ENCODE peak calls at places on chromosomes 13 and 19, in six cellular contexts. One of them, this sample, is unnamed.

GRCh38 chr13:111145071-111145470 is 30.0 kb downstream of the ARHGEF7 start:
- DNase-seq in AG04449: no peak
- DNase-seq in heart right ventricle: no peak
- DNase-seq in testis: no peak
- DNase-seq in GM23338: no peak
- DNase-seq in pancreas: no peak
- DNase-seq in this sample: no peak

GRCh38 chr13:29925457-29925856 is 75.0 kb upstream of the UBL3 start:
- DNase-seq in AG04449: no peak
- DNase-seq in heart right ventricle: peak
- DNase-seq in testis: peak
- DNase-seq in GM23338: no peak
- DNase-seq in pancreas: peak
- DNase-seq in this sample: peak

GRCh38 chr13:107881362-107881761 is 334.0 kb downstream of the LIG4 start:
- DNase-seq in AG04449: no peak
- DNase-seq in heart right ventricle: no peak
- DNase-seq in testis: no peak
- DNase-seq in GM23338: no peak
- DNase-seq in pancreas: no peak
- DNase-seq in this sample: no peak

GRCh38 chr19:54431255-54431838 is 16.1 kb downstream of the TTYH1 start:
- DNase-seq in AG04449: no peak
- DNase-seq in heart right ventricle: no peak
- DNase-seq in testis: peak
- DNase-seq in GM23338: no peak
- DNase-seq in pancreas: peak
- DNase-seq in this sample: no peak

GRCh38 chr19:40614595-40615411 is 13.6 kb downstream of the LTBP4 start:
- DNase-seq in AG04449: peak
- DNase-seq in heart right ventricle: peak
- DNase-seq in testis: peak
- DNase-seq in GM23338: peak
- DNase-seq in pancreas: peak
- DNase-seq in this sample: peak

GRCh38 chr19:32771596-32771995 is 52.0 kb downstream of the TDRD12 start:
- DNase-seq in AG04449: no peak
- DNase-seq in heart right ventricle: no peak
- DNase-seq in testis: no peak
- DNase-seq in GM23338: no peak
- DNase-seq in pancreas: no peak
- DNase-seq in this sample: no peak

GRCh38 chr19:50537306-50537685 is 23.6 kb upstream of the ASPDH start:
- DNase-seq in AG04449: no peak
- DNase-seq in heart right ventricle: no peak
- DNase-seq in testis: no peak
- DNase-seq in GM23338: no peak
- DNase-seq in pancreas: no peak
- DNase-seq in this sample: no peak

GRCh38 chr19:29675650-29676186 is 10.5 kb downstream of the PLEKHF1 start:
- DNase-seq in AG04449: no peak
- DNase-seq in heart right ventricle: no peak
- DNase-seq in testis: no peak
- DNase-seq in GM23338: no peak
- DNase-seq in pancreas: no peak
- DNase-seq in this sample: no peak

GRCh38 chr13:23915308-23915707 is 18.0 kb upstream of the C1QTNF9B start:
- DNase-seq in AG04449: no peak
- DNase-seq in heart right ventricle: no peak
- DNase-seq in testis: no peak
- DNase-seq in GM23338: no peak
- DNase-seq in pancreas: no peak
- DNase-seq in this sample: no peak

GRCh38 chr19:33397536-33398360 is 24.2 kb downstream of the CEBPG start:
- DNase-seq in AG04449: no peak
- DNase-seq in heart right ventricle: no peak
- DNase-seq in testis: no peak
- DNase-seq in GM23338: no peak
- DNase-seq in pancreas: no peak
- DNase-seq in this sample: peak

GRCh38 chr13:46668302-46668720 is 115.3 kb downstream of the LRCH1 start:
- DNase-seq in AG04449: peak
- DNase-seq in heart right ventricle: peak
- DNase-seq in testis: peak
- DNase-seq in GM23338: no peak
- DNase-seq in pancreas: no peak
- DNase-seq in this sample: no peak

GRCh38 chr19:3284759-3285646 is 60.5 kb downstream of the CELF5 start:
- DNase-seq in AG04449: no peak
- DNase-seq in heart right ventricle: no peak
- DNase-seq in testis: peak
- DNase-seq in GM23338: peak
- DNase-seq in pancreas: peak
- DNase-seq in this sample: peak

DNA sequence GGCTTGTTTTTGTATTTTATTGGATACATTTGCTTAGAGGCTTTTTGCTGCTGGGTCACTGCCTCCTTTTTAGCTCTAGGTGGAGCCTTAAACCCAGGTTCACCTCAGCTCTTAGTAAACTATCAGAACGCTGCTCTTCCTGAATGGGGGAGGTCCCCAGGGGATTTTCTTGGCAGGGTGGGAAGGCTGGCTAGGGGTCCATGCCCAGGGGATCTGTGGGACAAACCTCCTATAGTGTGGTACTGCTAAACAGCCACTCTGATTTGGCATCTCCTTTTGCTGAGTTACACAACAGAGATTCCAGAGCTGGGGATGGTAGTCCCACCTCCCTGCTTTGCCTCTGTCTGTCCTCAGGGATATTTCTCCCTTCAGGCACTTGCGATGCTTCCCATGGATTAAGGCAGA is 204.9 kb downstream of the ZIC5 start:
- DNase-seq in AG04449: no peak
- DNase-seq in heart right ventricle: no peak
- DNase-seq in testis: no peak
- DNase-seq in GM23338: peak
- DNase-seq in pancreas: no peak
- DNase-seq in this sample: no peak
- TF ChIP-seq CTCF in AG04449: no peak
- TF ChIP-seq CTCF in heart right ventricle: no peak
- TF ChIP-seq CTCF in testis: no peak
- TF ChIP-seq CTCF in GM23338: peak
- TF ChIP-seq CTCF in pancreas: no peak
- TF ChIP-seq CTCF in this sample: no peak

GRCh38 chr13:62119739-62120700 is 704.4 kb upstream of the PCDH20 start:
- DNase-seq in AG04449: no peak
- DNase-seq in heart right ventricle: no peak
- DNase-seq in testis: no peak
- DNase-seq in GM23338: peak
- DNase-seq in pancreas: no peak
- DNase-seq in this sample: no peak
- TF ChIP-seq CTCF in AG04449: no peak
- TF ChIP-seq CTCF in heart right ventricle: peak
- TF ChIP-seq CTCF in testis: no peak
- TF ChIP-seq CTCF in GM23338: peak
- TF ChIP-seq CTCF in pancreas: no peak
- TF ChIP-seq CTCF in this sample: peak

GRCh38 chr13:72808917-72809500 is 27.1 kb downstream of the PIBF1 start:
- DNase-seq in AG04449: no peak
- DNase-seq in heart right ventricle: no peak
- DNase-seq in testis: no peak
- DNase-seq in GM23338: peak
- DNase-seq in pancreas: no peak
- DNase-seq in this sample: no peak
- TF ChIP-seq CTCF in AG04449: no peak
- TF ChIP-seq CTCF in heart right ventricle: peak
- TF ChIP-seq CTCF in testis: no peak
- TF ChIP-seq CTCF in GM23338: peak
- TF ChIP-seq CTCF in pancreas: peak
- TF ChIP-seq CTCF in this sample: peak

DNA sequence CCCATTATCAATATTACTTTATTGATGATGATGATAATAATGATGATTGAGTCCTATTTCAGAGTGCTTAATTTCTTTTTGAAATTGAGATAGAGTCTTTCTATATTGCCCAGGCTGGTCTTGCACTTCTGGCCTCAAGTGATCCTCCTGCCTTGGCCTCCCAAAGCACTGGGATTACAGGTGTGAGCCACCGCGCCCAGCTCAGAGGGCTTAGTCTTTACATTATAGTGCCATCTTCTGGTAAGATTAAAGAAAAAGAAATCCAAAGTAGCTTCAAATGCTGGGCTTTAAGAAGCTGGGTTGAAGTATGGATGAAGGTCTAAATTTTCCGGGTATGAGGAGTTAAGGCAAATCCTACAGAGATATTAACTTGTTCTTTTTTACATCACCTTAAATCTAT is 3.4 kb upstream of the ZNF333 start:
- DNase-seq in AG04449: no peak
- DNase-seq in heart right ventricle: no peak
- DNase-seq in testis: no peak
- DNase-seq in GM23338: peak
- DNase-seq in pancreas: no peak
- DNase-seq in this sample: no peak
- TF ChIP-seq CTCF in AG04449: no peak
- TF ChIP-seq CTCF in heart right ventricle: peak
- TF ChIP-seq CTCF in testis: no peak
- TF ChIP-seq CTCF in GM23338: peak
- TF ChIP-seq CTCF in pancreas: no peak
- TF ChIP-seq CTCF in this sample: no peak

GRCh38 chr19:42242512-42243409 is at the start of gene GSK3A:
- DNase-seq in AG04449: peak
- DNase-seq in heart right ventricle: peak
- DNase-seq in testis: peak
- DNase-seq in GM23338: peak
- DNase-seq in pancreas: peak
- DNase-seq in this sample: peak
- TF ChIP-seq CTCF in AG04449: peak
- TF ChIP-seq CTCF in heart right ventricle: no peak
- TF ChIP-seq CTCF in testis: no peak
- TF ChIP-seq CTCF in GM23338: no peak
- TF ChIP-seq CTCF in pancreas: no peak
- TF ChIP-seq CTCF in this sample: no peak

GRCh38 chr13:73417012-73417615 is 358.3 kb downstream of the KLF5 start:
- DNase-seq in AG04449: no peak
- DNase-seq in heart right ventricle: no peak
- DNase-seq in testis: peak
- DNase-seq in GM23338: peak
- DNase-seq in pancreas: no peak
- DNase-seq in this sample: no peak
- TF ChIP-seq CTCF in AG04449: peak
- TF ChIP-seq CTCF in heart right ventricle: no peak
- TF ChIP-seq CTCF in testis: no peak
- TF ChIP-seq CTCF in GM23338: peak
- TF ChIP-seq CTCF in pancreas: no peak
- TF ChIP-seq CTCF in this sample: no peak

DNA sequence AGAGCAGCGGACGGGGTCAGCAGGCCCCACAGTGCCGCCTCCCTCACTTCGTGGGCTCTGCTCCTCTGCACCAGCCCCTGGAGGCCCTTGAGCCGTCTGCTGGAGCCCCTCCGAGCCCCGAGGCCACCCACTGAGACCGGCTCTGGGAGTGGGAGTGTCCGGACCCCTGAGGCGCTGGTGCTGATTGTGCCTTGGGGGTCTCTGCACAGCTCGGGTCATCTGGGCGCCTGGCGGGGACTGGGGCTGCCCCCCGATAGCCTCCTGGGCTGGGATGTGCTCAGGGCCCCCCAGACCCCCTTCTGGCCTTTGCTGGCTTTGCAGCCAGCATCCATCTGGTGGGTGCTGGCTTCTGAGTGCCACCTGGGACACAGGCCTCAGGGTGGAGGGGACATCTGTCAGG is 15.4 kb downstream of the CBARP start:
- DNase-seq in AG04449: no peak
- DNase-seq in heart right ventricle: no peak
- DNase-seq in testis: no peak
- DNase-seq in GM23338: no peak
- DNase-seq in pancreas: peak
- DNase-seq in this sample: no peak
- TF ChIP-seq CTCF in AG04449: no peak
- TF ChIP-seq CTCF in heart right ventricle: no peak
- TF ChIP-seq CTCF in testis: no peak
- TF ChIP-seq CTCF in GM23338: no peak
- TF ChIP-seq CTCF in pancreas: no peak
- TF ChIP-seq CTCF in this sample: no peak

GRCh38 chr19:39139305-39140194 is 14.0 kb downstream of the PAK4 start:
- DNase-seq in AG04449: no peak
- DNase-seq in heart right ventricle: no peak
- DNase-seq in testis: no peak
- DNase-seq in GM23338: peak
- DNase-seq in pancreas: peak
- DNase-seq in this sample: no peak
- TF ChIP-seq CTCF in AG04449: no peak
- TF ChIP-seq CTCF in heart right ventricle: no peak
- TF ChIP-seq CTCF in testis: no peak
- TF ChIP-seq CTCF in GM23338: no peak
- TF ChIP-seq CTCF in pancreas: no peak
- TF ChIP-seq CTCF in this sample: no peak

DNA sequence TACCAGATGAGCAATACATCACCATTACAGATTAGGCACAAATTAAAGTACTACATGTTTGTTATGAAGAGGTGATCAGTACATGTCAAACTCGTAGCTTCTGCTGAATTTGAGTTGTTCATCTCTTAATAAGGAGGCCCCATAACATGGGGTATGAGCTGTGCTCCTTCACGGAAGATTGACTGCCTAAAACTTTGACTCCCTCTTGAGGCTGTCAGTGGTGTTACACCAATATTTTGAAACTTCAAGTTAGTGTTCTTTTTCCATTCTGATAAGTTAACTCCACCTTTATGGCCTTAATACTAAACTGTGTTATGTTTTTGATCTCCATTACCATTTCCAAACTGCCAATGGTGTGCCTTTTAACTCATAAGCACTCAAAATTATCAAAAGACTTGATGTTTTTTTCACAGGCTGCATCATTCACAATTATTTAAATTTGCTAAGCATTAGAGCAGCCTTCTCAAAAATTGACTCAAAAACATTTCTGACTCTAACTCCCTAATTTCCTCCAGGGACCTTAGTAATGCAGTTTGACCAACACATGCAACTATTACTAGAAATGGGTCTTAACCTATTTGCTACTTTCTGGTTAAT is 1591.5 kb downstream of the PCDH9 start:
- DNase-seq in AG04449: peak
- DNase-seq in heart right ventricle: no peak
- DNase-seq in testis: peak
- DNase-seq in GM23338: peak
- DNase-seq in pancreas: no peak
- DNase-seq in this sample: no peak
- TF ChIP-seq CTCF in AG04449: peak
- TF ChIP-seq CTCF in heart right ventricle: peak
- TF ChIP-seq CTCF in testis: peak
- TF ChIP-seq CTCF in GM23338: peak
- TF ChIP-seq CTCF in pancreas: no peak
- TF ChIP-seq CTCF in this sample: peak

This sample was measured in psoas muscle.